ENCODE peak calls at places on chromosome 14, in five cellular contexts. D, W, X, Q and U are unnamed samples.

GRCh38 chr14:92586001-92586947 is 72.7 kb downstream of the RIN3 start:
- DNase-seq in W (peak), D (no peak), X (peak), Q (no peak), U (peak)

GRCh38 chr14:76776306-76777251 is 15.3 kb downstream of the VASH1 start:
- DNase-seq in W (no peak), Q (peak), X (no peak), D (no peak), U (no peak)

GRCh38 chr14:69708586-69709169 is 58.3 kb upstream of the SRSF5 start:
- DNase-seq in Q (peak), X (no peak), W (peak), D (no peak), U (no peak)

GRCh38 chr14:32200368-32201195 is 1.3 kb upstream of the RNU6-7 start:
- DNase-seq in D (no peak), W (no peak), Q (peak), X (no peak), U (no peak)

GRCh38 chr14:92607702-92608429 is 94.3 kb downstream of the RIN3 start:
- DNase-seq in D (no peak), Q (no peak), X (no peak), W (peak), U (peak)

GRCh38 chr14:49303952-49304516 is 282.1 kb downstream of the RPS29 start:
- DNase-seq in X (no peak), D (no peak), W (peak), Q (peak), U (peak)

GRCh38 chr14:36052681-36053080 is 123.8 kb downstream of the PTCSC3 start:
- DNase-seq in W (no peak), D (no peak), Q (no peak), X (no peak), U (no peak)

GRCh38 chr14:60981626-60982455 is 796 bp downstream of the SLC38A6 start:
- DNase-seq in W (peak), D (no peak), X (no peak), Q (no peak), U (peak)

GRCh38 chr14:84409435-84409834 is 1120.5 kb upstream of the FLRT2 start:
- DNase-seq in W (no peak), X (no peak), D (no peak), Q (no peak), U (no peak)

GRCh38 chr14:31336646-31337045 is 83.7 kb downstream of the HEATR5A start:
- DNase-seq in Q (no peak), X (no peak), W (peak), D (no peak), U (no peak)